ENCODE peak calls at places on chromosome 13, in eight cellular contexts. D, F, H, J, M, B, C and K are unnamed samples.

GRCh38 chr13:40069173-40070044 is 413.9 kb downstream of the COG6 start:
- DNase-seq in M (no peak), C (peak; percentile 88), D (peak; percentile 19), J (peak; percentile 84), H (peak; percentile 76), B (peak; percentile 67), F (peak; percentile 92), K (no peak)

GRCh38 chr13:40796649-40797048 is 7.2 kb downstream of the SLC25A15 start:
- DNase-seq in B (no peak), C (no peak), J (no peak), D (no peak), M (no peak), H (no peak), F (no peak), K (no peak)

GRCh38 chr13:60258349-60258748 is 94.6 kb upstream of the DIAPH3 start:
- DNase-seq in D (no peak), H (no peak), F (peak; percentile 66), M (no peak), B (no peak), C (no peak), J (peak; percentile 58), K (no peak)

GRCh38 chr13:59607172-59607571 is 556.6 kb downstream of the DIAPH3 start:
- DNase-seq in H (no peak), C (no peak), D (no peak), M (no peak), J (no peak), F (no peak), B (no peak), K (no peak)

GRCh38 chr13:36098080-36098479 is 33.1 kb downstream of the DCLK1 start:
- DNase-seq in J (no peak), F (no peak), M (no peak), B (no peak), C (no peak), D (no peak), H (no peak), K (no peak)

GRCh38 chr13:74132152-74132767 is 1.9 kb downstream of the KLF12 start:
- DNase-seq in J (peak; percentile 21), D (no peak), B (no peak), F (no peak), H (no peak), M (no peak), C (peak; percentile 46), K (no peak)

GRCh38 chr13:85798999-85799646 is at the start of gene SLITRK6:
- DNase-seq in H (peak; percentile 3), D (peak; percentile 1), C (peak; percentile 70), M (peak; percentile 47), J (peak; percentile 75), B (no peak), F (peak; percentile 70), K (peak; percentile 66)

GRCh38 chr13:46515793-46516192 is 37.2 kb upstream of the LRCH1 start:
- DNase-seq in M (no peak), H (no peak), B (no peak), C (no peak), D (no peak), F (no peak), J (no peak), K (no peak)

GRCh38 chr13:39777021-39777420 is 121.6 kb downstream of the COG6 start:
- DNase-seq in B (no peak), J (no peak), M (no peak), D (no peak), F (no peak), C (no peak), H (no peak), K (no peak)

DNA sequence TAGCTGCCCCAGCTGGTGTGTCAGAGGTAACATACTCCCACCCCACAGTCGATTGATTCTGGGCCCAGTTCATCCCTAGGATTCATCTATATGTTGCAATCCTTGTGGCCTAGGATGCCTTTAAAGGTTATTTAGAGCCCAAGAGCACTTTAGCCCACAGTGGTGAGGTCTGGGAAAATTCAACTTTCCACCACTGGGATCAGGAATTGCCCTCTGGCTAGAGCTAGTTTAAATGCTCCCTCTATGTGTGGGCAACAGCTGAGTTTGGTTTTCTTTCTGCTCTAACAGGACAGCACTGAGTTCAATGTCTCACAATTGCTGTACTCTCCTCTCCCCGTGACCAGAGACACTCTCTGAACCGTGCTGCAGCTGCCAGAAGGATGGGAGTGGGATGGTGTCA is 201.2 kb upstream of the SERP2 start:
- DNase-seq in C (no peak), H (no peak), F (no peak), D (no peak), B (no peak), J (no peak), M (no peak), K (no peak)
- H3K4me3 ChIP-seq in C (no peak overlapping the region), H (no peak overlapping the region), F (no peak overlapping the region), D (no peak overlapping the region), B (no peak overlapping the region), J (no peak overlapping the region), M (no peak overlapping the region), K (no peak overlapping the region)

GRCh38 chr13:99355267-99356215 is 48.3 kb upstream of the GPR183 start:
- DNase-seq in B (no peak), H (no peak), C (no peak), D (no peak), M (no peak), F (peak; percentile 30), J (no peak), K (no peak)
- H3K4me3 ChIP-seq in B (no peak overlapping the region), H (no peak overlapping the region), C (no peak overlapping the region), D (no peak overlapping the region), M (no peak overlapping the region), F (no peak overlapping the region), J (no peak overlapping the region), K (no peak overlapping the region)

GRCh38 chr13:97274782-97275252 is 52.7 kb downstream of the MBNL2 start:
- DNase-seq in M (peak; percentile 78), D (no peak), J (no peak), H (no peak), F (no peak), C (peak; percentile 72), B (no peak), K (peak; percentile 65)
- H3K4me3 ChIP-seq in M (no peak overlapping the region), D (no peak overlapping the region), J (no peak overlapping the region), H (no peak overlapping the region), F (no peak overlapping the region), C (no peak overlapping the region), B (peak overlapping the region; percentile 11), K (no peak overlapping the region)

GRCh38 chr13:43363156-43363918 is 340.0 kb downstream of the DNAJC15 start:
- DNase-seq in F (no peak), M (no peak), B (no peak), J (no peak), D (no peak), H (no peak), C (peak; percentile 67), K (no peak)
- H3K4me3 ChIP-seq in F (no peak overlapping the region), M (no peak overlapping the region), B (no peak overlapping the region), J (no peak overlapping the region), D (no peak overlapping the region), H (no peak overlapping the region), C (no peak overlapping the region), K (no peak overlapping the region)

GRCh38 chr13:99894105-99894504 is 77.5 kb downstream of the ZIC5 start:
- DNase-seq in B (no peak), F (no peak), J (no peak), D (no peak), M (no peak), C (no peak), H (no peak), K (no peak)

GRCh38 chr13:99892866-99893504 is 78.6 kb downstream of the ZIC5 start:
- DNase-seq in F (peak; percentile 40), D (no peak), H (no peak), J (no peak), B (no peak), M (no peak), C (no peak), K (no peak)

GRCh38 chr13:99893567-99893966 is 78.0 kb downstream of the ZIC5 start:
- DNase-seq in M (no peak), F (peak; percentile 45), C (no peak), H (no peak), J (no peak), D (no peak), B (no peak), K (no peak)

GRCh38 chr13:99894835-99895427 is 76.6 kb downstream of the ZIC5 start:
- DNase-seq in H (no peak), B (no peak), D (no peak), J (peak; percentile 74), C (peak; percentile 1), F (peak; percentile 70), M (no peak), K (no peak)

DNA sequence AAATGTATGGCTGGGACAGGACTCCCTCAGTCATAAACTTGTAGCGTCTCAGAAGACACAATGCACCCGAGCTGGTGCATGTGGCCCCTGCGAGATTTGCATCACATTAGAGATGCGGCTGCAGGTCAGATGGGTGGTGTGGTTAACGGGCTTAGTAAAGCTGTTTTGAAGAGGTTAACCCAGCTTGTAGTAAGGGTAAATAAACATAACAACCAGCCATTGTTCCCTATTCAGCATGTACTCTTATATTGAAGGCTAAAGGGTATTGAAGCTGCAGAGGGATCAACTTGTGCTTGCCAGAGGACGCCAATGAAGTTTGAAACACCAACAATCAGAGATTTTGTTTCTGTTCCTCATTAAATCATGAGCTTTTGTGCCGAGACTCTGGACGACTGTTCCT is 79.4 kb downstream of the ZIC5 start:
- DNase-seq in F (peak; percentile 70), D (no peak), J (peak; percentile 87), C (no peak), B (no peak), M (no peak), H (no peak), K (no peak)
- H3K4me3 ChIP-seq in F (no peak overlapping the region), D (no peak overlapping the region), J (peak overlapping the region; percentile 24), C (no peak overlapping the region), B (no peak overlapping the region), M (no peak overlapping the region), H (no peak overlapping the region), K (no peak overlapping the region)

DNA sequence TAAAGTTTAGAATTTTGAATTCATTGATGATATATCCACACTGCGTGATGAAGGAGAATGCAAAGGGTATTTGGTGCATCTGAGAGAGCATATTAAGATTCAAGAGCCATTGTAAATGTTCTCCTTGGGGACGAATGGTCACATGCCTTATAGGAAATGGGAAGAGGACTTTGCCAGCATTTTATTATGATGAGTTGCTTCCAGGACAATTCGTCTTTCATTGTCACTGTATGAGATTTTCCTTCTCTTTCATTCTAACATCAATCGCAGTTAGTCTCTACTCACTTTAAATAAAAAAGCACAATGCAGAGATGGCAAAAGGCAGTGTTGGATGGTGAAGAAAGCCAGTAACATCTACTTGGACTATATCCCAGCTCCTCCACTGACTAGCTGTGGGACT is 21.4 kb downstream of the WDFY2 start:
- DNase-seq in M (no peak), C (no peak), F (no peak), H (no peak), J (no peak), D (no peak), B (no peak), K (no peak)
- H3K4me3 ChIP-seq in M (no peak overlapping the region), C (no peak overlapping the region), F (no peak overlapping the region), H (no peak overlapping the region), J (no peak overlapping the region), D (no peak overlapping the region), B (no peak overlapping the region), K (no peak overlapping the region)

DNA sequence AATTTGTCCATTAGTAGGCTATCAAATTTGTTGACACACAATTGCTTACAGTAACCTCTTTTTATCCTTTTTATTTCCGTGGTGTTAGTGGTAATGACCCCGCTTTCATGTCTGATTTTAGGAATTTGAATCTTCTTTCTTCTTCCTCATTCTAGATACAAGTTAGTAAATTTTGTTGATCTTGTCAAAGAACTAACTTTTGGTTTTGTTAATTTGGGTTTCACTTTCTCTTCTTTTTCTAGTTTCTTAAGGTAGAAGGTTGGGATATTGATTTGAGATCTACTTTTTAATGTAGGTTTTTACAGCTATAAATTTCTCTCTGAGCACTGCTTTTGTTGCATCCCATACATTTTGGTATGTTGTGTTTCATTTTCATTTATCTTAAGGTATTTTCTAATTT is 53.3 kb upstream of the SLC7A1 start:
- DNase-seq in J (no peak), H (no peak), M (no peak), F (no peak), D (no peak), C (no peak), B (no peak), K (no peak)
- H3K4me3 ChIP-seq in J (no peak overlapping the region), H (no peak overlapping the region), M (no peak overlapping the region), F (no peak overlapping the region), D (no peak overlapping the region), C (no peak overlapping the region), B (no peak overlapping the region), K (no peak overlapping the region)